ENCODE peak calls at places on chromosome 7, in nine cellular contexts. L is lower leg skin, N is HCT116, R is ovary, J is IMR-90, K is thyroid gland, C is spleen, U is heart left ventricle, E is body of pancreas. G is an unnamed sample.

GRCh38 chr7:12765431-12766100 is 78.1 kb downstream of the ARL4A start:
- DNase-seq in L (no peak), N (no peak), R (no peak), J (peak; percentile 57), K (no peak), C (no peak), U (no peak), E (no peak), G (no peak)

GRCh38 chr7:29277436-29278215 is 83.1 kb downstream of the CHN2 start:
- DNase-seq in L (no peak), N (no peak), R (no peak), J (no peak), K (no peak), C (no peak), U (no peak), E (peak; percentile 91), G (no peak)

GRCh38 chr7:124033093-124033806 is 383 bp upstream of the TMEM229A start:
- DNase-seq in L (no peak), N (no peak), R (peak; percentile 54), J (no peak), K (peak; percentile 48), C (no peak), U (peak; percentile 29), E (peak; percentile 65), G (peak; percentile 72)

GRCh38 chr7:68875857-68876256 is 722.4 kb upstream of the AUTS2 start:
- DNase-seq in L (no peak), N (no peak), R (no peak), J (no peak), K (no peak), C (no peak), U (no peak), E (no peak), G (no peak)

GRCh38 chr7:4436361-4436899 is 245.7 kb upstream of the FOXK1 start:
- DNase-seq in L (no peak), N (no peak), R (no peak), J (no peak), K (no peak), C (no peak), U (no peak), E (no peak), G (no peak)

GRCh38 chr7:151520419-151521229 is 929 bp upstream of the RHEB start:
- DNase-seq in L (peak; percentile 94), N (no peak), R (peak; percentile 70), J (no peak), K (peak; percentile 79), C (peak; percentile 94), U (peak; percentile 65), E (peak; percentile 58), G (peak; percentile 40)

GRCh38 chr7:116988363-116988989 is 35.2 kb downstream of the ST7 start:
- DNase-seq in L (no peak), N (no peak), R (no peak), J (no peak), K (no peak), C (no peak), U (no peak), E (no peak), G (no peak)

GRCh38 chr7:75039166-75039565 is 34.4 kb downstream of the RCC1L start:
- DNase-seq in L (no peak), N (no peak), R (no peak), J (peak; percentile 24), K (no peak), C (no peak), U (no peak), E (no peak), G (no peak)

GRCh38 chr7:44082541-44083207 is 344 bp upstream of the POLM start:
- DNase-seq in L (peak; percentile 100), N (peak; percentile 95), R (peak; percentile 96), J (peak; percentile 98), K (peak; percentile 100), C (peak; percentile 100), U (peak; percentile 99), E (peak; percentile 100), G (peak; percentile 100)

GRCh38 chr7:44079221-44080021 is 2.9 kb downstream of the POLM start:
- DNase-seq in L (no peak), N (no peak), R (no peak), J (no peak), K (no peak), C (peak; percentile 74), U (peak; percentile 18), E (no peak), G (no peak)

GRCh38 chr7:44080118-44080517 is 2.2 kb downstream of the POLM start:
- DNase-seq in L (no peak), N (no peak), R (no peak), J (no peak), K (no peak), C (peak; percentile 77), U (no peak), E (no peak), G (no peak)

GRCh38 chr7:44081266-44081748 is 1.0 kb downstream of the POLM start:
- DNase-seq in L (no peak), N (no peak), R (no peak), J (no peak), K (peak; percentile 81), C (peak; percentile 77), U (no peak), E (no peak), G (no peak)

DNA sequence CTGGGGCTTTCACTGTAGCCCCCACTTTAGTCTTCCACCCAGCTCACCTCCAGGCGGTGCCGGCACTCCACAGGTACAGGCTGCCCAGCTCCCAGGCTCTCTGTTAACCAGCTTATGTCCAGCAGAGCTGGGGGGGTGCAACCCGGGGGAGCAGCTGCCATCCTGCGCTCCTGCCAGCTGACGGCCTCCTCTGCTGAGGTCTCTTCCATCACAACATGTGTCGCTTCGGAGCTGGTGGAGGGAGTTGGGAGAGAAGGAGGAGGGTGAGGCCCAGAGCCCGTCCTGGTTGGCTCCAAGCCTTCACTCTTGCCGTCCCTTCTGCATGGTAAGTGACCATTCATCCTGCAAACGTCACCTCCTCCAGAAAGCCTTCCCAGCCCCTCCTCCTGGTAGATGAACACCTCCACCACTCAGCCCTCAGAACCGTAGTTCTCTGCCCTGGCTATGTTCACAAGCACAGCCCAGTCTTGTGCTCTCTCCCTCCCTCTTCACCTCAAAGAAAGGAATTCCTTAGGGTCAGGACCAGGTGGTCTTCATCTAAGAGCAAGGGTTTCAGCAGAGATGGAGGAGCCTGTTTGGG is 1.6 kb downstream of the POLM start:
- DNase-seq in L (no peak), N (no peak), R (no peak), J (no peak), K (no peak), C (peak; percentile 79), U (no peak), E (no peak), G (no peak)
- TF ChIP-seq CTCF in L (no peak), N (no peak), R (no peak), J (no peak), K (no peak), C (no peak), U (no peak), E (no peak), G (no peak)

DNA sequence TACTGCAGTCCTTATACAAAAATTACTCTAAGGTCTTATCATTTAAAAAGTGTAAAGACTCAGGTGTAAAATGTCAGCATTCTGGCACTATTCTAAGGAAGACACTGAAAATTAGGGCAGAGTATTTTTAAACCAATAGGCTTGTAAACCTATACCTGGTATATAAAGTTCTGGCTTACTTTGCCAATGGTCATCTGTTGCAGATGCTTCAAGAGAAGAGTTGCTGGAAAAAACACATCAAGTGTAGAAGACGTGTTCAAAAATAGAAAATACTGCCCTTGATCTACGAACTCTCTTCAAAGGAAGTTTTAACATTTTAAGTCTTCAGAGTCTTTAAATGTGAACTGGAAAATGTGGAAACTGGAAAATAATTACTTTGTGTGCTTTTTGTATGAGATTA is 23.9 kb downstream of the NT5C3A start:
- DNase-seq in L (no peak), N (no peak), R (no peak), J (no peak), K (no peak), C (no peak), U (no peak), E (no peak), G (no peak)
- TF ChIP-seq POLR2A in L (no peak), N (no peak), R (no peak), J (no peak), K (no peak), C (no peak), U (no peak), E (no peak), G (no peak)

GRCh38 chr7:106584914-106585759 is 75.8 kb downstream of the CCDC71L start:
- DNase-seq in L (no peak), N (no peak), R (no peak), J (no peak), K (no peak), C (no peak), U (no peak), E (no peak), G (no peak)

GRCh38 chr7:106583133-106583532 is 77.8 kb downstream of the CCDC71L start:
- DNase-seq in L (no peak), N (no peak), R (no peak), J (peak; percentile 90), K (no peak), C (no peak), U (no peak), E (no peak), G (no peak)

GRCh38 chr7:106583706-106584690 is 77.0 kb downstream of the CCDC71L start:
- DNase-seq in L (no peak), N (no peak), R (no peak), J (no peak), K (no peak), C (no peak), U (no peak), E (no peak), G (no peak)

DNA sequence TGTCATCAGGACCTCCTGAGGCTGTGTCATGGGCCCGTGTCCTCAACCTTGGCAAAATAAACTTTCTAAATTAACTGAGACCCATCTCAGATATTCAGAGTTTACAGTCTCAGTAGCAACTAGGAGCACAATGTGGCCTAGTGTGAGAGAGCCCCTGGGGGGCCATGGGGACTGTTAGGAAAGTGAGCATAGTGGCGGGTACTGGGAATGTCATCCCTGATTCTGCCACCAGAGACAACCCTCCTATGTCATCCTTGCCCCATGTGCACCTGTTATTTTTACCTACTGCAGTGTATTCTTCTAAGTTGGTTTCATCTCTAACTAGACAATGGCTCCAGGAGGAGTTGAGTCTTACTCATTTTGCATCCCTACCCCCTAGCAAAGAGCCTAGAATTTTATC is 78.6 kb downstream of the CCDC71L start:
- DNase-seq in L (no peak), N (no peak), R (no peak), J (no peak), K (no peak), C (no peak), U (no peak), E (no peak), G (no peak)
- TF ChIP-seq CTCF in L (no peak), N (no peak), R (no peak), J (no peak), K (no peak), C (no peak), U (no peak), E (no peak), G (no peak)

DNA sequence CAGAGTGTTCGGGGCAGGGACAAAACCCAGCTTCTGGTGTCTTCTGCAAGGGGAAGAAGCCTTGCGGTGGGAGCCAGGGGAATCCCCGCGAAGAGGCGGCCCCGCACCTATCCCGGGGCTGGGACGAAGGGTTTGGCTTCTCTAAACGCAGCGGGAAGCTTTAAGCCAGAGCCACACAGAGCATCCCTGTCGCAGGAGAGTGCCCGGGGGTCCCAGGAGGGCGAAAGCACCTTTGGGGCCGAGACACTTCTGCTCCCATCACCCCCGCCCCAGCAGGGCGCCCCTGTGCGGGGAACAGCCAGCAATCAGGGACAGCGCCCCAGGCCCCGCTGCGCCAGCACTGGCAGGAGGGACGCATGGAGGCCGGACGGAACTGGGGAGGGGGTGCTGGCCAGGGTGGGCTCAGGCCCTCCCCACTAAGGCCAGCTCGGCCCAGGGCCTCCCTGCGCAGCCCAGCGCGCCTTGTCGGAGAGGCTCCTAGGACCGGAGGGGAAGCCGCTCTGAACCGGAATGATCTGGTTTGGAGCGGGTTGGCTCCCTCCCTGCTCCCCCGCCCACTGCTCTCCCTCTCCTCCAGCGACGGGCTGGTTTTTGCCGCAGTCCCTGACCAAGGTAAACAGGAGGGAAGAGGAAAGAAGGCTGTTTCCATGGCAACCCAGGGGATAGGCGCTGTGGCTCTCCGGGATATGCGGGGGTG is 63.9 kb downstream of the TMEM209 start:
- DNase-seq in L (peak; percentile 90), N (no peak), R (peak; percentile 87), J (peak; percentile 73), K (peak; percentile 94), C (peak; percentile 92), U (peak; percentile 77), E (peak; percentile 84), G (peak; percentile 72)
- TF ChIP-seq POLR2A in L (no peak), N (no peak), R (peak; percentile 71), J (no peak), K (peak; percentile 26), C (no peak), U (no peak), E (peak; percentile 71), G (no peak)